ENCODE peak calls at places on chromosomes 7 and 10, in four cellular contexts. A, Q, H and B are unnamed samples.

GRCh38 chr10:68565658-68566057 is 5.5 kb downstream of the TET1 start:
- DNase-seq in A (no peak), Q (no peak), H (no peak), B (no peak)

GRCh38 chr10:113045155-113046055 is 95.4 kb downstream of the TCF7L2 start:
- DNase-seq in A (peak; percentile 85), Q (peak; percentile 39), H (peak; percentile 93), B (peak; percentile 67)

GRCh38 chr10:103442031-103442461 is 10.1 kb downstream of the CALHM2 start:
- DNase-seq in A (no peak), Q (no peak), H (peak; percentile 62), B (no peak)

GRCh38 chr7:98571006-98571405 is 46.1 kb upstream of the NPTX2 start:
- DNase-seq in A (no peak), Q (no peak), H (no peak), B (no peak)

GRCh38 chr10:6024334-6024682 is 37.9 kb downstream of the IL2RA start:
- DNase-seq in A (no peak), Q (no peak), H (no peak), B (no peak)

GRCh38 chr7:18894155-18894554 is 223.3 kb downstream of the TWIST1 start:
- DNase-seq in A (no peak), Q (no peak), H (no peak), B (no peak)

GRCh38 chr10:35940067-35940989 is 298.2 kb upstream of the FZD8 start:
- DNase-seq in A (no peak), Q (no peak), H (no peak), B (no peak)

GRCh38 chr7:91554893-91555292 is 290.7 kb downstream of the FZD1 start:
- DNase-seq in A (no peak), Q (no peak), H (no peak), B (no peak)

GRCh38 chr10:101305241-101306230 is 48.4 kb upstream of the BTRC start:
- DNase-seq in A (no peak), Q (no peak), H (no peak), B (no peak)

GRCh38 chr10:83432296-83433045 is 706.8 kb upstream of the GHITM start:
- DNase-seq in A (no peak), Q (no peak), H (no peak), B (peak; percentile 30)

GRCh38 chr10:102646610-102647432 is 2.5 kb downstream of the TRIM8 start:
- DNase-seq in A (no peak), Q (no peak), H (no peak), B (no peak)

GRCh38 chr10:116809528-116810500 is 39.5 kb upstream of the ENO4 start:
- DNase-seq in A (no peak), Q (peak; percentile 48), H (no peak), B (no peak)

GRCh38 chr7:55387062-55387965 is 22.2 kb downstream of the LANCL2 start:
- DNase-seq in A (peak; percentile 31), Q (no peak), H (no peak), B (no peak)

GRCh38 chr7:45075871-45076796 is 12.6 kb downstream of the NACAD start:
- DNase-seq in A (no peak), Q (no peak), H (no peak), B (no peak)

GRCh38 chr7:17556247-17556646 is 257.8 kb downstream of the AHR start:
- DNase-seq in A (no peak), Q (no peak), H (no peak), B (no peak)

GRCh38 chr7:118080947-118081346 is 103.0 kb upstream of the LSM8 start:
- DNase-seq in A (peak; percentile 71), Q (no peak), H (peak; percentile 83), B (peak; percentile 84)

GRCh38 chr10:43230101-43230908 is 36.6 kb downstream of the RASGEF1A start:
- DNase-seq in A (no peak), Q (peak; percentile 55), H (no peak), B (no peak)

GRCh38 chr10:60434418-60435046 is 44.9 kb upstream of the ANK3 start:
- DNase-seq in A (peak; percentile 92), Q (no peak), H (no peak), B (no peak)

GRCh38 chr7:131501422-131501821 is 55.0 kb downstream of the PODXL start:
- DNase-seq in A (no peak), Q (no peak), H (peak; percentile 81), B (no peak)

GRCh38 chr10:34092891-34093290 is 722.2 kb downstream of the PARD3 start:
- DNase-seq in A (peak; percentile 41), Q (no peak), H (peak; percentile 21), B (no peak)

DNA sequence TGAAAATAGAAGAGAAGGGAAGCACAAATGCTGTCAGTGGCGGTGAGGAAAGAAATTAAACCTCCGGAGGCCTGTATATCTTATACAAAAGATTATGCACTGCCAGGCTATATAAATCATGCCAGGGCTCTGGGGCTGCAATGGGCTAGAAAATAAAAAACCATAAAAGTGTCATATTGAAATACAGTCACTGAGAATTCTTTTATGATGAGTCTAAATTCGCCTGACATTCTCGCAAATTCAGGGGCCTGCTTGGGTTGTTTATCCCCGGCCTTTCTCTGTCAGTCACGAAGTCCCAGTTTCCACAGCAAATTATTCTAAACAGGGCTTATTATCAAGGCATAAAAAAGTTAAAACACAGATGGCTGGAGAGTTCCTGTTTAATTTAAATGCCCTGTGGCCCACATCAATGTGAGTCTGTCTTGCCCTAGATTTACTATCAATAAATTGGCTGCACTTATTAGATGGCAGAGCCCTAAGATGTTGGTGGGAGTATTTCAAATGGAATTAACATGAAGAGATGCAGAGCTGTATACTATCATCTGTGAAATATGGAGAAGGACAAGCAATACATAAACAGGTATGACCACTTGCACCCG is 193.9 kb downstream of the SNX10 start:
- DNase-seq in A (peak; percentile 38), Q (no peak), H (no peak), B (no peak)
- TF ChIP-seq CTCF in A (no peak), Q (no peak), H (no peak), B (no peak)

GRCh38 chr10:132360766-132361447 is 28.9 kb downstream of the LRRC27 start:
- DNase-seq in A (no peak), Q (peak; percentile 64), H (no peak), B (no peak)
- H3K4me3 ChIP-seq in A (no peak overlapping the region), Q (no peak overlapping the region), H (no peak overlapping the region), B (no peak overlapping the region)

GRCh38 chr7:1925349-1925748 is 255.3 kb downstream of the ELFN1 start:
- DNase-seq in A (peak; percentile 6), Q (no peak), H (no peak), B (no peak)
- TF ChIP-seq CTCF in A (peak; percentile 48), Q (no peak), H (no peak), B (peak; percentile 13)

GRCh38 chr7:517848-518629 is 1.6 kb downstream of the PDGFA start:
- DNase-seq in A (peak; percentile 42), Q (peak; percentile 90), H (peak; percentile 62), B (no peak)
- H3K4me3 ChIP-seq in A (peak overlapping the region; percentile 95), Q (peak overlapping the region; percentile 68), H (peak overlapping the region; percentile 74), B (peak overlapping the region; percentile 69)

DNA sequence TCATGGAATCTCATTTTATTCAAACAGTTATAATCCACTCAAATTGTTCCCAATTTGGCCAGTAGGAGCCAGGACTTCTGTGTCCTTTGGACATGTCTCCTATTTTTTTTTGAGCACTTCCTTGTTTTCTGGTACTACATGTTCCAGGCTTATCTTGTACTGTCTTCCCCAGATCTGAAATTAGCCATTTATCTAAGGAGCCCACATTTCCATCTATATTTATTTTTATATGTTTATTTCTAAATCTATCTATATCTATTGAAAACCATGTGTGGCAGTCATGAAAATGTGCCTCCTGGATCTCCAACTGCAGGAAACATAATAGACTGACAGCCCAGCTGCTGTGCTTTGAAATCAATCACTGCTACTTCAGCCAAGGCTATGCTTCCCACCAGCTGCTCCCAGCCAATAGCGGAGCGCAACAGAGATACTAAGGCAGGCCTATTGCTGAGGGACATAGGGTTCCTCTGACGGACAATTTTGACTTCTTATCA is 147.1 kb downstream of the LRRC4 start:
- DNase-seq in A (no peak), Q (no peak), H (no peak), B (no peak)
- TF ChIP-seq CTCF in A (no peak), Q (no peak), H (no peak), B (no peak)